ENCODE peak calls at places on chromosomes 1 and 21, in nine cellular contexts. One of them, this sample, is unnamed.

GRCh38 chr1:173408886-173409285 is 68.2 kb upstream of the PRDX6 start:
- DNase-seq in islet precursor cell: no peak
- DNase-seq in NCI-H2227 treated with DMSO at 0.1 percent for 48 hours: no peak
- DNase-seq in activated CD4-positive, alpha-beta memory T cell treated with anti-CD3 and anti-CD28 coated beads, Interleukin-2, amount 10 ng/mL, durations not matched to agents 7 days and 5 days: no peak
- DNase-seq in activated CD4-positive, alpha-beta T cell treated with anti-CD3 and anti-CD28 coated beads, Interleukin-2, amount 10 ng/mL, durations not matched to agents 24 days and 14 days: no peak
- DNase-seq in HTR-8/SVneo: no peak
- DNase-seq in NCI-H146: no peak
- DNase-seq in activated CD8-positive, alpha-beta memory T cell treated with anti-CD3 and anti-CD28 coated beads for 1 hour: no peak
- DNase-seq in T-helper 1 cell: no peak
- DNase-seq in this sample: no peak

GRCh38 chr1:234955107-234955731 is 173.4 kb downstream of the TOMM20 start:
- DNase-seq in NCI-H146: peak
- DNase-seq in activated CD8-positive, alpha-beta memory T cell treated with anti-CD3 and anti-CD28 coated beads for 1 hour: no peak
- DNase-seq in activated CD4-positive, alpha-beta memory T cell treated with anti-CD3 and anti-CD28 coated beads, Interleukin-2, amount 10 ng/mL, durations not matched to agents 7 days and 5 days: no peak
- DNase-seq in activated CD4-positive, alpha-beta T cell treated with anti-CD3 and anti-CD28 coated beads, Interleukin-2, amount 10 ng/mL, durations not matched to agents 24 days and 14 days: peak
- DNase-seq in T-helper 1 cell: no peak
- DNase-seq in islet precursor cell: peak
- DNase-seq in HTR-8/SVneo: no peak
- DNase-seq in NCI-H2227 treated with DMSO at 0.1 percent for 48 hours: no peak
- DNase-seq in this sample: peak

GRCh38 chr1:104132386-104132973 is 382.8 kb downstream of the AMY1C start:
- DNase-seq in islet precursor cell: peak
- DNase-seq in NCI-H146: peak
- DNase-seq in NCI-H2227 treated with DMSO at 0.1 percent for 48 hours: no peak
- DNase-seq in activated CD4-positive, alpha-beta memory T cell treated with anti-CD3 and anti-CD28 coated beads, Interleukin-2, amount 10 ng/mL, durations not matched to agents 7 days and 5 days: no peak
- DNase-seq in activated CD4-positive, alpha-beta T cell treated with anti-CD3 and anti-CD28 coated beads, Interleukin-2, amount 10 ng/mL, durations not matched to agents 24 days and 14 days: no peak
- DNase-seq in activated CD8-positive, alpha-beta memory T cell treated with anti-CD3 and anti-CD28 coated beads for 1 hour: no peak
- DNase-seq in T-helper 1 cell: no peak
- DNase-seq in HTR-8/SVneo: no peak
- DNase-seq in this sample: no peak

GRCh38 chr1:226749467-226749866 is 10.4 kb upstream of the ITPKB start:
- DNase-seq in T-helper 1 cell: no peak
- DNase-seq in activated CD4-positive, alpha-beta T cell treated with anti-CD3 and anti-CD28 coated beads, Interleukin-2, amount 10 ng/mL, durations not matched to agents 24 days and 14 days: no peak
- DNase-seq in NCI-H146: no peak
- DNase-seq in HTR-8/SVneo: no peak
- DNase-seq in NCI-H2227 treated with DMSO at 0.1 percent for 48 hours: no peak
- DNase-seq in activated CD8-positive, alpha-beta memory T cell treated with anti-CD3 and anti-CD28 coated beads for 1 hour: no peak
- DNase-seq in activated CD4-positive, alpha-beta memory T cell treated with anti-CD3 and anti-CD28 coated beads, Interleukin-2, amount 10 ng/mL, durations not matched to agents 7 days and 5 days: no peak
- DNase-seq in islet precursor cell: peak
- DNase-seq in this sample: no peak

GRCh38 chr1:209645574-209646452 is 6.4 kb downstream of the LAMB3 start:
- DNase-seq in activated CD4-positive, alpha-beta memory T cell treated with anti-CD3 and anti-CD28 coated beads, Interleukin-2, amount 10 ng/mL, durations not matched to agents 7 days and 5 days: no peak
- DNase-seq in NCI-H146: peak
- DNase-seq in T-helper 1 cell: no peak
- DNase-seq in HTR-8/SVneo: no peak
- DNase-seq in NCI-H2227 treated with DMSO at 0.1 percent for 48 hours: peak
- DNase-seq in activated CD8-positive, alpha-beta memory T cell treated with anti-CD3 and anti-CD28 coated beads for 1 hour: no peak
- DNase-seq in activated CD4-positive, alpha-beta T cell treated with anti-CD3 and anti-CD28 coated beads, Interleukin-2, amount 10 ng/mL, durations not matched to agents 24 days and 14 days: no peak
- DNase-seq in islet precursor cell: no peak
- DNase-seq in this sample: no peak

GRCh38 chr1:20126806-20127440 is 7.6 kb upstream of the PLA2G2D start:
- DNase-seq in islet precursor cell: peak
- DNase-seq in NCI-H2227 treated with DMSO at 0.1 percent for 48 hours: no peak
- DNase-seq in HTR-8/SVneo: no peak
- DNase-seq in NCI-H146: no peak
- DNase-seq in activated CD4-positive, alpha-beta T cell treated with anti-CD3 and anti-CD28 coated beads, Interleukin-2, amount 10 ng/mL, durations not matched to agents 24 days and 14 days: no peak
- DNase-seq in activated CD8-positive, alpha-beta memory T cell treated with anti-CD3 and anti-CD28 coated beads for 1 hour: no peak
- DNase-seq in activated CD4-positive, alpha-beta memory T cell treated with anti-CD3 and anti-CD28 coated beads, Interleukin-2, amount 10 ng/mL, durations not matched to agents 7 days and 5 days: no peak
- DNase-seq in T-helper 1 cell: no peak
- DNase-seq in this sample: no peak

GRCh38 chr1:94602312-94602711 is 60.8 kb upstream of the F3 start:
- DNase-seq in NCI-H2227 treated with DMSO at 0.1 percent for 48 hours: no peak
- DNase-seq in islet precursor cell: no peak
- DNase-seq in T-helper 1 cell: no peak
- DNase-seq in activated CD4-positive, alpha-beta memory T cell treated with anti-CD3 and anti-CD28 coated beads, Interleukin-2, amount 10 ng/mL, durations not matched to agents 7 days and 5 days: peak
- DNase-seq in activated CD4-positive, alpha-beta T cell treated with anti-CD3 and anti-CD28 coated beads, Interleukin-2, amount 10 ng/mL, durations not matched to agents 24 days and 14 days: peak
- DNase-seq in activated CD8-positive, alpha-beta memory T cell treated with anti-CD3 and anti-CD28 coated beads for 1 hour: no peak
- DNase-seq in NCI-H146: no peak
- DNase-seq in HTR-8/SVneo: no peak
- DNase-seq in this sample: no peak

GRCh38 chr1:53280486-53280885 is 42.2 kb upstream of the MAGOH start:
- DNase-seq in activated CD4-positive, alpha-beta T cell treated with anti-CD3 and anti-CD28 coated beads, Interleukin-2, amount 10 ng/mL, durations not matched to agents 24 days and 14 days: no peak
- DNase-seq in islet precursor cell: no peak
- DNase-seq in T-helper 1 cell: no peak
- DNase-seq in HTR-8/SVneo: no peak
- DNase-seq in NCI-H146: no peak
- DNase-seq in activated CD4-positive, alpha-beta memory T cell treated with anti-CD3 and anti-CD28 coated beads, Interleukin-2, amount 10 ng/mL, durations not matched to agents 7 days and 5 days: no peak
- DNase-seq in NCI-H2227 treated with DMSO at 0.1 percent for 48 hours: no peak
- DNase-seq in activated CD8-positive, alpha-beta memory T cell treated with anti-CD3 and anti-CD28 coated beads for 1 hour: no peak
- DNase-seq in this sample: no peak

GRCh38 chr21:45985471-45986315 is 4.1 kb downstream of the COL6A1 start:
- DNase-seq in NCI-H146: no peak
- DNase-seq in NCI-H2227 treated with DMSO at 0.1 percent for 48 hours: no peak
- DNase-seq in islet precursor cell: peak
- DNase-seq in activated CD4-positive, alpha-beta T cell treated with anti-CD3 and anti-CD28 coated beads, Interleukin-2, amount 10 ng/mL, durations not matched to agents 24 days and 14 days: no peak
- DNase-seq in HTR-8/SVneo: no peak
- DNase-seq in activated CD8-positive, alpha-beta memory T cell treated with anti-CD3 and anti-CD28 coated beads for 1 hour: no peak
- DNase-seq in activated CD4-positive, alpha-beta memory T cell treated with anti-CD3 and anti-CD28 coated beads, Interleukin-2, amount 10 ng/mL, durations not matched to agents 7 days and 5 days: no peak
- DNase-seq in T-helper 1 cell: no peak
- DNase-seq in this sample: no peak

GRCh38 chr1:166069390-166069789 is 97.4 kb downstream of the FAM78B start:
- DNase-seq in NCI-H146: no peak
- DNase-seq in activated CD4-positive, alpha-beta memory T cell treated with anti-CD3 and anti-CD28 coated beads, Interleukin-2, amount 10 ng/mL, durations not matched to agents 7 days and 5 days: no peak
- DNase-seq in activated CD4-positive, alpha-beta T cell treated with anti-CD3 and anti-CD28 coated beads, Interleukin-2, amount 10 ng/mL, durations not matched to agents 24 days and 14 days: peak
- DNase-seq in NCI-H2227 treated with DMSO at 0.1 percent for 48 hours: no peak
- DNase-seq in T-helper 1 cell: no peak
- DNase-seq in activated CD8-positive, alpha-beta memory T cell treated with anti-CD3 and anti-CD28 coated beads for 1 hour: no peak
- DNase-seq in islet precursor cell: no peak
- DNase-seq in HTR-8/SVneo: no peak
- DNase-seq in this sample: peak

GRCh38 chr1:173383341-173383740 is 93.8 kb upstream of the PRDX6 start:
- DNase-seq in NCI-H146: no peak
- DNase-seq in activated CD8-positive, alpha-beta memory T cell treated with anti-CD3 and anti-CD28 coated beads for 1 hour: no peak
- DNase-seq in NCI-H2227 treated with DMSO at 0.1 percent for 48 hours: no peak
- DNase-seq in HTR-8/SVneo: no peak
- DNase-seq in T-helper 1 cell: no peak
- DNase-seq in activated CD4-positive, alpha-beta memory T cell treated with anti-CD3 and anti-CD28 coated beads, Interleukin-2, amount 10 ng/mL, durations not matched to agents 7 days and 5 days: no peak
- DNase-seq in islet precursor cell: no peak
- DNase-seq in activated CD4-positive, alpha-beta T cell treated with anti-CD3 and anti-CD28 coated beads, Interleukin-2, amount 10 ng/mL, durations not matched to agents 24 days and 14 days: no peak
- DNase-seq in this sample: peak

GRCh38 chr1:156065212-156065611 is 4.3 kb downstream of the RAB25 start:
- DNase-seq in NCI-H146: no peak
- DNase-seq in HTR-8/SVneo: no peak
- DNase-seq in activated CD4-positive, alpha-beta memory T cell treated with anti-CD3 and anti-CD28 coated beads, Interleukin-2, amount 10 ng/mL, durations not matched to agents 7 days and 5 days: no peak
- DNase-seq in activated CD4-positive, alpha-beta T cell treated with anti-CD3 and anti-CD28 coated beads, Interleukin-2, amount 10 ng/mL, durations not matched to agents 24 days and 14 days: no peak
- DNase-seq in islet precursor cell: no peak
- DNase-seq in activated CD8-positive, alpha-beta memory T cell treated with anti-CD3 and anti-CD28 coated beads for 1 hour: no peak
- DNase-seq in NCI-H2227 treated with DMSO at 0.1 percent for 48 hours: no peak
- DNase-seq in T-helper 1 cell: no peak
- DNase-seq in this sample: no peak

GRCh38 chr1:180309338-180309737 is 79.3 kb downstream of the LHX4 start:
- DNase-seq in islet precursor cell: no peak
- DNase-seq in activated CD8-positive, alpha-beta memory T cell treated with anti-CD3 and anti-CD28 coated beads for 1 hour: no peak
- DNase-seq in T-helper 1 cell: no peak
- DNase-seq in activated CD4-positive, alpha-beta T cell treated with anti-CD3 and anti-CD28 coated beads, Interleukin-2, amount 10 ng/mL, durations not matched to agents 24 days and 14 days: no peak
- DNase-seq in HTR-8/SVneo: peak
- DNase-seq in NCI-H146: no peak
- DNase-seq in activated CD4-positive, alpha-beta memory T cell treated with anti-CD3 and anti-CD28 coated beads, Interleukin-2, amount 10 ng/mL, durations not matched to agents 7 days and 5 days: no peak
- DNase-seq in NCI-H2227 treated with DMSO at 0.1 percent for 48 hours: no peak
- DNase-seq in this sample: peak

GRCh38 chr21:31732891-31733520 is 1.1 kb upstream of the SCAF4 start:
- DNase-seq in islet precursor cell: no peak
- DNase-seq in NCI-H2227 treated with DMSO at 0.1 percent for 48 hours: no peak
- DNase-seq in NCI-H146: peak
- DNase-seq in activated CD4-positive, alpha-beta T cell treated with anti-CD3 and anti-CD28 coated beads, Interleukin-2, amount 10 ng/mL, durations not matched to agents 24 days and 14 days: peak
- DNase-seq in activated CD4-positive, alpha-beta memory T cell treated with anti-CD3 and anti-CD28 coated beads, Interleukin-2, amount 10 ng/mL, durations not matched to agents 7 days and 5 days: peak
- DNase-seq in HTR-8/SVneo: no peak
- DNase-seq in T-helper 1 cell: peak
- DNase-seq in activated CD8-positive, alpha-beta memory T cell treated with anti-CD3 and anti-CD28 coated beads for 1 hour: no peak
- DNase-seq in this sample: peak

GRCh38 chr1:75707191-75707590 is 17.3 kb upstream of the ACADM start:
- DNase-seq in T-helper 1 cell: no peak
- DNase-seq in activated CD4-positive, alpha-beta memory T cell treated with anti-CD3 and anti-CD28 coated beads, Interleukin-2, amount 10 ng/mL, durations not matched to agents 7 days and 5 days: no peak
- DNase-seq in NCI-H2227 treated with DMSO at 0.1 percent for 48 hours: no peak
- DNase-seq in activated CD4-positive, alpha-beta T cell treated with anti-CD3 and anti-CD28 coated beads, Interleukin-2, amount 10 ng/mL, durations not matched to agents 24 days and 14 days: no peak
- DNase-seq in NCI-H146: no peak
- DNase-seq in activated CD8-positive, alpha-beta memory T cell treated with anti-CD3 and anti-CD28 coated beads for 1 hour: no peak
- DNase-seq in islet precursor cell: no peak
- DNase-seq in HTR-8/SVneo: no peak
- DNase-seq in this sample: no peak

GRCh38 chr1:66022904-66023620 is 230.4 kb downstream of the PDE4B start:
- DNase-seq in NCI-H146: no peak
- DNase-seq in activated CD4-positive, alpha-beta memory T cell treated with anti-CD3 and anti-CD28 coated beads, Interleukin-2, amount 10 ng/mL, durations not matched to agents 7 days and 5 days: no peak
- DNase-seq in activated CD4-positive, alpha-beta T cell treated with anti-CD3 and anti-CD28 coated beads, Interleukin-2, amount 10 ng/mL, durations not matched to agents 24 days and 14 days: no peak
- DNase-seq in T-helper 1 cell: no peak
- DNase-seq in HTR-8/SVneo: no peak
- DNase-seq in islet precursor cell: no peak
- DNase-seq in NCI-H2227 treated with DMSO at 0.1 percent for 48 hours: no peak
- DNase-seq in activated CD8-positive, alpha-beta memory T cell treated with anti-CD3 and anti-CD28 coated beads for 1 hour: no peak
- DNase-seq in this sample: peak

GRCh38 chr1:70685300-70686286 is 274.5 kb downstream of the CTH start:
- DNase-seq in activated CD8-positive, alpha-beta memory T cell treated with anti-CD3 and anti-CD28 coated beads for 1 hour: no peak
- DNase-seq in islet precursor cell: peak
- DNase-seq in activated CD4-positive, alpha-beta memory T cell treated with anti-CD3 and anti-CD28 coated beads, Interleukin-2, amount 10 ng/mL, durations not matched to agents 7 days and 5 days: peak
- DNase-seq in HTR-8/SVneo: peak
- DNase-seq in NCI-H146: peak
- DNase-seq in activated CD4-positive, alpha-beta T cell treated with anti-CD3 and anti-CD28 coated beads, Interleukin-2, amount 10 ng/mL, durations not matched to agents 24 days and 14 days: peak
- DNase-seq in NCI-H2227 treated with DMSO at 0.1 percent for 48 hours: peak
- DNase-seq in T-helper 1 cell: peak
- DNase-seq in this sample: peak

GRCh38 chr21:44666401-44667320 is at the start of gene KRTAP12-2:
- DNase-seq in islet precursor cell: no peak
- DNase-seq in NCI-H146: peak
- DNase-seq in NCI-H2227 treated with DMSO at 0.1 percent for 48 hours: no peak
- DNase-seq in activated CD4-positive, alpha-beta memory T cell treated with anti-CD3 and anti-CD28 coated beads, Interleukin-2, amount 10 ng/mL, durations not matched to agents 7 days and 5 days: no peak
- DNase-seq in T-helper 1 cell: no peak
- DNase-seq in HTR-8/SVneo: no peak
- DNase-seq in activated CD8-positive, alpha-beta memory T cell treated with anti-CD3 and anti-CD28 coated beads for 1 hour: no peak
- DNase-seq in activated CD4-positive, alpha-beta T cell treated with anti-CD3 and anti-CD28 coated beads, Interleukin-2, amount 10 ng/mL, durations not matched to agents 24 days and 14 days: no peak
- DNase-seq in this sample: no peak

GRCh38 chr1:167056529-167057296 is 33.5 kb downstream of the GPA33 start:
- DNase-seq in HTR-8/SVneo: no peak
- DNase-seq in NCI-H146: peak
- DNase-seq in activated CD4-positive, alpha-beta T cell treated with anti-CD3 and anti-CD28 coated beads, Interleukin-2, amount 10 ng/mL, durations not matched to agents 24 days and 14 days: no peak
- DNase-seq in NCI-H2227 treated with DMSO at 0.1 percent for 48 hours: peak
- DNase-seq in activated CD8-positive, alpha-beta memory T cell treated with anti-CD3 and anti-CD28 coated beads for 1 hour: no peak
- DNase-seq in activated CD4-positive, alpha-beta memory T cell treated with anti-CD3 and anti-CD28 coated beads, Interleukin-2, amount 10 ng/mL, durations not matched to agents 7 days and 5 days: no peak
- DNase-seq in islet precursor cell: peak
- DNase-seq in T-helper 1 cell: no peak
- DNase-seq in this sample: no peak

GRCh38 chr1:10788592-10789006 is 7.8 kb downstream of the CASZ1 start:
- DNase-seq in activated CD4-positive, alpha-beta memory T cell treated with anti-CD3 and anti-CD28 coated beads, Interleukin-2, amount 10 ng/mL, durations not matched to agents 7 days and 5 days: no peak
- DNase-seq in T-helper 1 cell: no peak
- DNase-seq in activated CD8-positive, alpha-beta memory T cell treated with anti-CD3 and anti-CD28 coated beads for 1 hour: no peak
- DNase-seq in activated CD4-positive, alpha-beta T cell treated with anti-CD3 and anti-CD28 coated beads, Interleukin-2, amount 10 ng/mL, durations not matched to agents 24 days and 14 days: no peak
- DNase-seq in NCI-H2227 treated with DMSO at 0.1 percent for 48 hours: no peak
- DNase-seq in islet precursor cell: peak
- DNase-seq in NCI-H146: no peak
- DNase-seq in HTR-8/SVneo: no peak
- DNase-seq in this sample: peak

GRCh38 chr1:153962088-153963029 is 978 bp downstream of the SLC39A1 start:
- DNase-seq in T-helper 1 cell: no peak
- DNase-seq in NCI-H2227 treated with DMSO at 0.1 percent for 48 hours: no peak
- DNase-seq in HTR-8/SVneo: no peak
- DNase-seq in activated CD4-positive, alpha-beta T cell treated with anti-CD3 and anti-CD28 coated beads, Interleukin-2, amount 10 ng/mL, durations not matched to agents 24 days and 14 days: no peak
- DNase-seq in activated CD4-positive, alpha-beta memory T cell treated with anti-CD3 and anti-CD28 coated beads, Interleukin-2, amount 10 ng/mL, durations not matched to agents 7 days and 5 days: no peak
- DNase-seq in islet precursor cell: peak
- DNase-seq in NCI-H146: no peak
- DNase-seq in activated CD8-positive, alpha-beta memory T cell treated with anti-CD3 and anti-CD28 coated beads for 1 hour: no peak
- DNase-seq in this sample: peak

GRCh38 chr1:10514490-10515235 is 39.9 kb downstream of the PEX14 start:
- DNase-seq in NCI-H2227 treated with DMSO at 0.1 percent for 48 hours: peak
- DNase-seq in HTR-8/SVneo: no peak
- DNase-seq in activated CD4-positive, alpha-beta memory T cell treated with anti-CD3 and anti-CD28 coated beads, Interleukin-2, amount 10 ng/mL, durations not matched to agents 7 days and 5 days: no peak
- DNase-seq in activated CD4-positive, alpha-beta T cell treated with anti-CD3 and anti-CD28 coated beads, Interleukin-2, amount 10 ng/mL, durations not matched to agents 24 days and 14 days: peak
- DNase-seq in T-helper 1 cell: no peak
- DNase-seq in activated CD8-positive, alpha-beta memory T cell treated with anti-CD3 and anti-CD28 coated beads for 1 hour: no peak
- DNase-seq in islet precursor cell: no peak
- DNase-seq in NCI-H146: peak
- DNase-seq in this sample: peak

GRCh38 chr1:218588555-218589172 is 243.5 kb downstream of the TGFB2 start:
- DNase-seq in HTR-8/SVneo: no peak
- DNase-seq in activated CD8-positive, alpha-beta memory T cell treated with anti-CD3 and anti-CD28 coated beads for 1 hour: no peak
- DNase-seq in islet precursor cell: no peak
- DNase-seq in activated CD4-positive, alpha-beta memory T cell treated with anti-CD3 and anti-CD28 coated beads, Interleukin-2, amount 10 ng/mL, durations not matched to agents 7 days and 5 days: no peak
- DNase-seq in NCI-H2227 treated with DMSO at 0.1 percent for 48 hours: no peak
- DNase-seq in NCI-H146: no peak
- DNase-seq in activated CD4-positive, alpha-beta T cell treated with anti-CD3 and anti-CD28 coated beads, Interleukin-2, amount 10 ng/mL, durations not matched to agents 24 days and 14 days: no peak
- DNase-seq in T-helper 1 cell: no peak
- DNase-seq in this sample: no peak

GRCh38 chr1:151047925-151048644 is 534 bp downstream of the C1orf56 start:
- DNase-seq in NCI-H146: peak
- DNase-seq in islet precursor cell: peak
- DNase-seq in T-helper 1 cell: peak
- DNase-seq in NCI-H2227 treated with DMSO at 0.1 percent for 48 hours: peak
- DNase-seq in HTR-8/SVneo: no peak
- DNase-seq in activated CD8-positive, alpha-beta memory T cell treated with anti-CD3 and anti-CD28 coated beads for 1 hour: no peak
- DNase-seq in activated CD4-positive, alpha-beta T cell treated with anti-CD3 and anti-CD28 coated beads, Interleukin-2, amount 10 ng/mL, durations not matched to agents 24 days and 14 days: peak
- DNase-seq in activated CD4-positive, alpha-beta memory T cell treated with anti-CD3 and anti-CD28 coated beads, Interleukin-2, amount 10 ng/mL, durations not matched to agents 7 days and 5 days: peak
- DNase-seq in this sample: peak